ENCODE peak calls at places on chromosome 12, in four cellular contexts. P is SK-N-SH, Y is MM.1S, R is GM23338. F is an unnamed sample. For H3K27me3, the result is how much of the 10 kb centered on the place peaks cover.

GRCh38 chr12:1630827-1631591 is 2.0 kb downstream of the WNT5B start:
- DNase-seq in Y (no peak), R (peak), P (peak), F (no peak)

GRCh38 chr12:78835493-78835892 is 29.1 kb upstream of the SYT1 start:
- DNase-seq in Y (no peak), R (peak), P (no peak), F (no peak)

GRCh38 chr12:3725267-3726115 is 27.4 kb downstream of the CRACR2A start:
- DNase-seq in Y (no peak), R (peak), P (no peak), F (peak)

GRCh38 chr12:127761880-127762279 is 505.1 kb upstream of the TMEM132C start:
- DNase-seq in P (no peak), R (no peak), Y (no peak), F (no peak)

GRCh38 chr12:104793280-104793679 is 164.8 kb downstream of the SLC41A2 start:
- DNase-seq in Y (no peak), R (no peak), P (no peak), F (peak)

GRCh38 chr12:110825530-110825929 is 21.3 kb upstream of the CCDC63 start:
- DNase-seq in R (no peak), Y (no peak), P (no peak), F (no peak)

GRCh38 chr12:115920395-115921183 is 356.9 kb downstream of the MED13L start:
- DNase-seq in Y (no peak), P (no peak), R (no peak), F (peak)

GRCh38 chr12:109014984-109015765 is 5.7 kb downstream of the SVOP start:
- DNase-seq in Y (no peak), P (no peak), R (no peak), F (no peak)

GRCh38 chr12:57111046-57111698 is at the start of gene STAT6:
- DNase-seq in R (peak), Y (peak), P (no peak), F (peak)

GRCh38 chr12:15613981-15614380 is 175.2 kb downstream of the EPS8 start:
- DNase-seq in P (no peak), Y (no peak), R (no peak), F (peak)

GRCh38 chr12:48973992-48974673 is 2.6 kb upstream of the WNT10B start:
- DNase-seq in R (peak), P (peak), Y (no peak), F (peak)

GRCh38 chr12:105289114-105289904 is 41.2 kb upstream of the C12orf75 start:
- DNase-seq in Y (no peak), P (no peak), R (no peak), F (peak)

GRCh38 chr12:91999823-92000222 is 145.8 kb downstream of the BTG1 start:
- DNase-seq in R (no peak), P (no peak), Y (no peak), F (no peak)

GRCh38 chr12:58503731-58504520 is 416.4 kb downstream of the LRIG3 start:
- DNase-seq in R (no peak), P (no peak), Y (no peak), F (peak)

GRCh38 chr12:126492181-126492580 is 1426.9 kb downstream of the AACS start:
- DNase-seq in R (peak), P (no peak), Y (no peak), F (no peak)

GRCh38 chr12:107134558-107134957 is 41.2 kb upstream of the CRY1 start:
- DNase-seq in Y (peak), P (no peak), R (peak), F (peak)

GRCh38 chr12:110778801-110779577 is 36.3 kb upstream of the PPP1CC start:
- DNase-seq in R (no peak), P (no peak), Y (no peak), F (no peak)

GRCh38 chr12:25323774-25324086 is 73.0 kb upstream of the KRAS start:
- DNase-seq in Y (peak), P (no peak), R (no peak), F (no peak)
- H2AFZ ChIP-seq in Y (no peak), P (no peak), R (peak), F (no peak)

DNA sequence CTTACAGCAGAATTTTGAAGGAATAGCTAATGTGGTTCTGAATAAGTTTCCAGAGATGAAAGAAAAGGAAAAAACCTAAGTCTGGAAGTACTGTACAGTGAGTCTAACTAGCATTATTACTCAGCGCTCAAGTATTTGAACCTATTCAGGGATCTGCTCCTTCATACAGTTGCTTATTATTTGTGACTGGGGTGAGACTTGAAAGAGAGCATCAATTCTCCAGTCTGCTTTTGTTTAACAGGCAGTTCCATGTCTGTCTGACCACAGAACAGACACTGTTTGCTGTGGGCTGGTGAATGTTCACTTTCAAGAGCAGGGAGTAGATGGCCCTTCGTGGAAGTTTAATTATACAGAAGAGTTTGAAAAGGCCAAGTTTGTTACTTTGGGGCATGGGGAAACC is 9.3 kb downstream of the ETV6 start:
- DNase-seq in R (no peak), P (no peak), Y (no peak), F (peak)
- TF ChIP-seq EZH2phosphoT487 in R (no peak), P (no peak), Y (no peak), F (no peak)

GRCh38 chr12:112191201-112191600 is 65.8 kb downstream of the TRAFD1 start:
- DNase-seq in R (no peak), P (no peak), Y (no peak), F (no peak)

GRCh38 chr12:112191840-112192321 is 66.5 kb downstream of the TRAFD1 start:
- DNase-seq in R (no peak), Y (no peak), P (no peak), F (no peak)

GRCh38 chr12:112185093-112185923 is 59.9 kb downstream of the TRAFD1 start:
- DNase-seq in P (no peak), R (no peak), Y (no peak), F (no peak)

GRCh38 chr12:112190626-112191025 is 65.3 kb downstream of the TRAFD1 start:
- DNase-seq in R (no peak), P (no peak), Y (no peak), F (no peak)

GRCh38 chr12:112188130-112188830 is 62.9 kb downstream of the TRAFD1 start:
- DNase-seq in Y (no peak), R (no peak), P (no peak), F (no peak)
- H3K27me3 ChIP-seq in Y (under half), R (under half), P (under half), F (under half)

GRCh38 chr12:53100466-53101151 is 2.7 kb upstream of the SOAT2 start:
- DNase-seq in Y (no peak), P (no peak), R (no peak), F (no peak)

GRCh38 chr12:53097564-53098353 is at the start of gene IGFBP6:
- DNase-seq in Y (peak), R (peak), P (peak), F (peak)

GRCh38 chr12:53098354-53098981 is 1.0 kb downstream of the IGFBP6 start:
- DNase-seq in Y (peak), P (no peak), R (peak), F (peak)

GRCh38 chr12:53097207-53097563 is 282 bp upstream of the IGFBP6 start:
- DNase-seq in Y (no peak), P (peak), R (peak), F (peak)

DNA sequence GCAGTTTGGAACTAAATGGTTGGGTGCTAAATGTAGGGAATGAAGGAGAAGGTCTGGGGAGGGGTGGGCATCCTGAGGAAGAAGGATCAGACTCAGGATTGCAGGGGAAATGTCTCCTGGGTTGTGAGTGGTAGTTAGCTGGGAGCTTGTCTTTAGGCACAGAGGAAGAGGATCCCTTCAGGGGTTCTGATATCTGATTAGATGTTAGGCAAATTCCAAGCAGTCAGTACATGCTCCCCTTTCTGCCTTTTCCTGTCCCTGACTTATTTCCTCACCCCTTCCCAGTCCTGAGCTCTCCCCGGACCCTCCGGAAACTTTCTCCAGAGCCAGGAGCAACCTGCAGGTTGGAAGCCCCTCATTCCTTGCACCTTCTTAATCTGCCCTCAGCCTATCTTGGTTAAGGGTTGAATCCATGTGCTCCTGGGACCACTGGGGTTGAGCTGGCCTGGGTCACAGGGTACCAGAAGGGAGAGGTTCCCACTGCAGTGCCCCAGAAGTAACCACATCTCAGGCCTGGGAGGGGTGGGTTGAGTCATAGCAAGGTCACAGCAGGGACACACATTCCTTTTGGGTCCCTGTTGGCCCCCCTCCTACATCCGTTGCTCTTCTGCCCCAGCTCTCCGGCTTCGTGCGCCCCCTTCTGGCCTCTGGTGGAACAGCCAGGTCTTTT is 1.6 kb downstream of the IGFBP6 start:
- DNase-seq in P (peak), R (peak), Y (peak), F (peak)
- H2AFZ ChIP-seq in P (no peak), R (peak), Y (peak), F (peak)

GRCh38 chr12:27185234-27186045 is 58.6 kb upstream of the STK38L start:
- DNase-seq in R (no peak), P (no peak), Y (peak), F (peak)
- TF ChIP-seq EZH2phosphoT487 in R (no peak), P (no peak), Y (no peak), F (no peak)

F was measured in GM23248.